ENCODE peak calls at places on chromosome 20, in seven cellular contexts. V, L, B, E, Q, Z and N are unnamed samples.

GRCh38 chr20:45070932-45071632 is 29.8 kb downstream of the KCNS1 start:
- DNase-seq in V (no peak), L (no peak), B (peak; percentile 5), E (no peak), Q (no peak), Z (no peak), N (no peak)

GRCh38 chr20:21519136-21519584 is 5.3 kb upstream of the NKX2-2 start:
- DNase-seq in V (peak; percentile 30), L (no peak), B (peak; percentile 8), E (no peak), Q (no peak), Z (no peak), N (no peak)

GRCh38 chr20:40494238-40494637 is 194.8 kb downstream of the MAFB start:
- DNase-seq in V (no peak), L (no peak), B (no peak), E (no peak), Q (no peak), Z (no peak), N (peak; percentile 36)

GRCh38 chr20:53409177-53409576 is 184.5 kb downstream of the ZNF217 start:
- DNase-seq in V (no peak), L (no peak), B (no peak), E (no peak), Q (no peak), Z (no peak), N (no peak)

GRCh38 chr20:37348643-37349516 is 2.9 kb downstream of the SRC start:
- DNase-seq in V (no peak), L (no peak), B (no peak), E (no peak), Q (no peak), Z (no peak), N (peak; percentile 21)

GRCh38 chr20:37042986-37043972 is 52.5 kb downstream of the RBL1 start:
- DNase-seq in V (no peak), L (peak; percentile 56), B (no peak), E (no peak), Q (peak; percentile 13), Z (no peak), N (no peak)

GRCh38 chr20:63224272-63225081 is 8.5 kb upstream of the YTHDF1 start:
- DNase-seq in V (peak; percentile 31), L (no peak), B (peak; percentile 67), E (no peak), Q (no peak), Z (no peak), N (peak; percentile 86)

GRCh38 chr20:59744756-59745155 is 140.4 kb downstream of the PHACTR3 start:
- DNase-seq in V (no peak), L (no peak), B (no peak), E (no peak), Q (no peak), Z (no peak), N (no peak)

GRCh38 chr20:46681032-46681854 is 8.0 kb downstream of the TP53RK start:
- DNase-seq in V (peak; percentile 89), L (peak; percentile 65), B (peak; percentile 79), E (peak; percentile 19), Q (peak; percentile 34), Z (peak; percentile 32), N (peak; percentile 83)

GRCh38 chr20:34190679-34191090 is 50.5 kb upstream of the ASIP start:
- DNase-seq in V (peak; percentile 87), L (no peak), B (peak; percentile 93), E (peak; percentile 31), Q (peak; percentile 38), Z (peak; percentile 66), N (peak; percentile 85)

GRCh38 chr20:17622851-17623508 is 53.1 kb downstream of the DSTN start:
- DNase-seq in V (no peak), L (no peak), B (no peak), E (no peak), Q (peak; percentile 5), Z (no peak), N (peak; percentile 75)

GRCh38 chr20:49570828-49571552 is 3.1 kb upstream of the PTGIS start:
- DNase-seq in V (no peak), L (no peak), B (no peak), E (no peak), Q (no peak), Z (no peak), N (no peak)

GRCh38 chr20:20668639-20669038 is 43.8 kb downstream of the RALGAPA2 start:
- DNase-seq in V (no peak), L (no peak), B (no peak), E (no peak), Q (peak; percentile 35), Z (no peak), N (no peak)

GRCh38 chr20:63693079-63693974 is 3.1 kb upstream of the TNFRSF6B start:
- DNase-seq in V (no peak), L (no peak), B (no peak), E (no peak), Q (no peak), Z (no peak), N (no peak)

GRCh38 chr20:3420211-3420707 is 12.8 kb upstream of the DNAAF9 start:
- DNase-seq in V (no peak), L (no peak), B (no peak), E (no peak), Q (peak; percentile 49), Z (peak; percentile 19), N (peak; percentile 87)

GRCh38 chr20:29878281-29878741 is 1379.2 kb upstream of the DEFB115 start:
- DNase-seq in V (peak; percentile 95), L (no peak), B (no peak), E (no peak), Q (no peak), Z (peak; percentile 37), N (peak; percentile 9)

GRCh38 chr20:36468149-36469000 is 72.9 kb upstream of the MYL9 start:
- DNase-seq in V (peak; percentile 51), L (no peak), B (peak; percentile 46), E (no peak), Q (no peak), Z (peak; percentile 71), N (no peak)

GRCh38 chr20:48359692-48360337 is 468.0 kb downstream of the PREX1 start:
- DNase-seq in V (peak; percentile 9), L (no peak), B (no peak), E (no peak), Q (peak; percentile 55), Z (no peak), N (no peak)

GRCh38 chr20:33030076-33030475 is 1.4 kb upstream of the BPIFB6 start:
- DNase-seq in V (no peak), L (no peak), B (no peak), E (no peak), Q (no peak), Z (no peak), N (no peak)

GRCh38 chr20:8227293-8227692 is 95.2 kb downstream of the PLCB1 start:
- DNase-seq in V (no peak), L (no peak), B (no peak), E (no peak), Q (no peak), Z (no peak), N (no peak)

GRCh38 chr20:31751126-31751525 is 12.0 kb downstream of the TPX2 start:
- DNase-seq in V (no peak), L (no peak), B (no peak), E (no peak), Q (no peak), Z (no peak), N (no peak)

GRCh38 chr20:5658897-5659296 is 91.3 kb upstream of the SHLD1 start:
- DNase-seq in V (peak; percentile 60), L (no peak), B (peak; percentile 86), E (peak; percentile 11), Q (no peak), Z (peak; percentile 47), N (peak; percentile 51)

GRCh38 chr20:51884561-51884960 is 82.2 kb upstream of the SALL4 start:
- DNase-seq in V (no peak), L (no peak), B (no peak), E (no peak), Q (no peak), Z (no peak), N (no peak)

GRCh38 chr20:10374036-10374435 is 60.0 kb downstream of the MKKS start:
- DNase-seq in V (no peak), L (no peak), B (no peak), E (no peak), Q (no peak), Z (no peak), N (no peak)

GRCh38 chr20:46558511-46558959 is 8.1 kb upstream of the OCSTAMP start:
- DNase-seq in V (peak; percentile 19), L (no peak), B (peak; percentile 52), E (no peak), Q (no peak), Z (no peak), N (peak; percentile 25)

GRCh38 chr20:49701313-49701731 is 12.4 kb downstream of the B4GALT5 start:
- DNase-seq in V (no peak), L (no peak), B (no peak), E (no peak), Q (no peak), Z (peak; percentile 63), N (no peak)

GRCh38 chr20:5513975-5514516 is 197.3 kb upstream of the PROKR2 start:
- DNase-seq in V (no peak), L (no peak), B (no peak), E (no peak), Q (no peak), Z (no peak), N (no peak)

GRCh38 chr20:55855052-55855451 is 150.3 kb downstream of the CBLN4 start:
- DNase-seq in V (no peak), L (no peak), B (no peak), E (no peak), Q (no peak), Z (no peak), N (no peak)

GRCh38 chr20:50191566-50192363 is 1.1 kb downstream of the CEBPB start:
- DNase-seq in V (peak; percentile 87), L (peak; percentile 64), B (peak; percentile 92), E (no peak), Q (peak; percentile 63), Z (peak; percentile 28), N (peak; percentile 88)

GRCh38 chr20:60224914-60225313 is 266.7 kb downstream of the CDH26 start:
- DNase-seq in V (peak; percentile 77), L (no peak), B (peak; percentile 60), E (no peak), Q (no peak), Z (no peak), N (no peak)

GRCh38 chr20:41001497-41001896 is 27.1 kb upstream of the TOP1 start:
- DNase-seq in V (no peak), L (no peak), B (no peak), E (no peak), Q (no peak), Z (no peak), N (no peak)

GRCh38 chr20:4951299-4951698 is 50.0 kb downstream of the SLC23A2 start:
- DNase-seq in V (no peak), L (no peak), B (no peak), E (peak; percentile 20), Q (no peak), Z (no peak), N (no peak)

GRCh38 chr20:4683261-4683660 is 38.4 kb upstream of the PRND start:
- DNase-seq in V (no peak), L (no peak), B (no peak), E (no peak), Q (no peak), Z (no peak), N (no peak)

GRCh38 chr20:51811040-51811351 is 8.7 kb upstream of the SALL4 start:
- DNase-seq in V (no peak), L (no peak), B (no peak), E (no peak), Q (no peak), Z (no peak), N (no peak)

GRCh38 chr20:47940101-47940813 is 155.0 kb upstream of the SULF2 start:
- DNase-seq in V (no peak), L (no peak), B (peak; percentile 36), E (no peak), Q (no peak), Z (no peak), N (no peak)

GRCh38 chr20:36792422-36792821 is 18.9 kb upstream of the DSN1 start:
- DNase-seq in V (peak; percentile 71), L (no peak), B (peak; percentile 94), E (no peak), Q (peak; percentile 67), Z (peak; percentile 69), N (peak; percentile 44)

GRCh38 chr20:18001131-18001921 is 32.5 kb downstream of the MGME1 start:
- DNase-seq in V (no peak), L (no peak), B (no peak), E (peak; percentile 48), Q (no peak), Z (no peak), N (peak; percentile 40)